ENCODE peak calls at places on chromosomes 12 and 14, in four cellular contexts. R, D, Y and T are unnamed samples.

GRCh38 chr14:90091393-90091792 is 29.6 kb downstream of the KCNK13 start:
- DNase-seq in D (no peak), R (peak), Y (no peak), T (peak)

GRCh38 chr12:66804555-66804954 is 125.7 kb upstream of the GRIP1 start:
- DNase-seq in Y (no peak), D (no peak), R (no peak), T (no peak)

GRCh38 chr12:49208146-49208545 is 19.3 kb upstream of the TUBA1A start:
- DNase-seq in Y (no peak), R (no peak), D (no peak), T (no peak)

GRCh38 chr12:54304187-54304810 is 3.5 kb upstream of the NFE2 start:
- DNase-seq in R (peak), D (no peak), Y (peak), T (no peak)

GRCh38 chr14:74684444-74684843 is 28.4 kb downstream of the AREL1 start:
- DNase-seq in D (no peak), R (no peak), Y (no peak), T (no peak)

GRCh38 chr14:99187858-99188257 is 84.1 kb downstream of the BCL11B start:
- DNase-seq in D (no peak), Y (no peak), R (no peak), T (no peak)

GRCh38 chr12:42039146-42039545 is 105.5 kb downstream of the GXYLT1 start:
- DNase-seq in R (peak), D (no peak), Y (no peak), T (peak)

GRCh38 chr14:51481643-51482042 is 170.1 kb upstream of the FRMD6 start:
- DNase-seq in Y (no peak), R (no peak), D (no peak), T (no peak)

GRCh38 chr14:55734731-55735130 is 154.7 kb downstream of the KTN1 start:
- DNase-seq in R (no peak), D (no peak), Y (no peak), T (no peak)

GRCh38 chr12:93624595-93625294 is 52.3 kb downstream of the SOCS2 start:
- DNase-seq in Y (peak), R (peak), D (no peak), T (peak)

GRCh38 chr14:55802986-55803431 is 223.0 kb downstream of the KTN1 start:
- DNase-seq in Y (peak), R (peak), D (no peak), T (peak)

GRCh38 chr12:33724867-33725266 is 285.2 kb upstream of the SYT10 start:
- DNase-seq in D (no peak), R (no peak), Y (no peak), T (no peak)

GRCh38 chr12:94689002-94689645 is 38.8 kb upstream of the TMCC3 start:
- DNase-seq in R (peak), D (no peak), Y (no peak), T (peak)

GRCh38 chr14:102295301-102295700 is 9.7 kb downstream of the MOK start:
- DNase-seq in R (peak), D (no peak), Y (peak), T (peak)

GRCh38 chr12:111257435-111257902 is 111.4 kb downstream of the PHETA1 start:
- DNase-seq in R (no peak), Y (no peak), D (no peak), T (no peak)

GRCh38 chr12:109592905-109593272 is 19.3 kb downstream of the MVK start:
- DNase-seq in R (no peak), Y (no peak), D (no peak), T (no peak)

GRCh38 chr12:53179694-53180269 is 740 bp upstream of the ZNF740 start:
- DNase-seq in R (no peak), Y (no peak), D (no peak), T (no peak)

GRCh38 chr14:33909380-33910084 is 41.3 kb downstream of the EGLN3 start:
- DNase-seq in D (no peak), R (no peak), Y (no peak), T (no peak)